ENCODE peak calls at places on chromosomes 16 and 17, in five cellular contexts. W is MM.1S, F is endothelial cell of umbilical vein, Q is astrocyte, B is tibial nerve. P is an unnamed sample.

GRCh38 chr16:24852281-24852721 is 6.5 kb downstream of the SLC5A11 start:
- DNase-seq in W (no peak), F (no peak), Q (no peak), B (no peak), P (no peak)

GRCh38 chr16:72997141-72997542 is 50.8 kb downstream of the ZFHX3 start:
- DNase-seq in W (no peak), F (no peak), Q (no peak), B (no peak), P (no peak)

GRCh38 chr16:69706256-69706974 is 19.9 kb downstream of the NQO1 start:
- DNase-seq in W (no peak), F (no peak), Q (no peak), B (no peak), P (no peak)

GRCh38 chr17:51439395-51440229 is 179.3 kb downstream of the UTP18 start:
- DNase-seq in W (no peak), F (peak; percentile 42), Q (no peak), B (no peak), P (no peak)

GRCh38 chr17:15508466-15508865 is 41.0 kb upstream of the CDRT4 start:
- DNase-seq in W (no peak), F (no peak), Q (no peak), B (no peak), P (no peak)

GRCh38 chr17:21285164-21286065 is 904 bp downstream of the MAP2K3 start:
- DNase-seq in W (no peak), F (peak; percentile 54), Q (peak; percentile 30), B (no peak), P (no peak)

GRCh38 chr17:7191571-7192270 is 12.6 kb upstream of the ASGR1 start:
- DNase-seq in W (peak; percentile 22), F (no peak), Q (no peak), B (no peak), P (no peak)

GRCh38 chr16:9480503-9480902 is 389.1 kb downstream of the HAPSTR1 start:
- DNase-seq in W (no peak), F (no peak), Q (no peak), B (no peak), P (no peak)

GRCh38 chr17:62319846-62320245 is 60.5 kb upstream of the EFCAB3 start:
- DNase-seq in W (no peak), F (no peak), Q (no peak), B (no peak), P (no peak)

GRCh38 chr17:27502526-27503324 is 46.5 kb downstream of the KSR1 start:
- DNase-seq in W (no peak), F (no peak), Q (peak; percentile 99), B (no peak), P (no peak)

GRCh38 chr17:32488177-32488542 is 1.4 kb downstream of the CDK5R1 start:
- DNase-seq in W (no peak), F (no peak), Q (no peak), B (no peak), P (no peak)

GRCh38 chr16:10906482-10906881 is 29.5 kb downstream of the CIITA start:
- DNase-seq in W (no peak), F (no peak), Q (no peak), B (no peak), P (no peak)

GRCh38 chr17:81026266-81027036 is 8.5 kb upstream of the BAIAP2 start:
- DNase-seq in W (no peak), F (no peak), Q (no peak), B (no peak), P (no peak)

GRCh38 chr17:81573794-81574642 is 21.9 kb upstream of the FAAP100 start:
- DNase-seq in W (no peak), F (no peak), Q (no peak), B (no peak), P (no peak)

GRCh38 chr16:67481561-67482259 is 753 bp upstream of the ATP6V0D1 start:
- DNase-seq in W (peak; percentile 57), F (peak; percentile 60), Q (peak; percentile 39), B (no peak), P (peak; percentile 63)

GRCh38 chr16:11402745-11403533 is 57.7 kb downstream of the RMI2 start:
- DNase-seq in W (no peak), F (no peak), Q (no peak), B (no peak), P (no peak)

GRCh38 chr16:55272787-55273186 is 51.2 kb upstream of the IRX6 start:
- DNase-seq in W (no peak), F (no peak), Q (no peak), B (no peak), P (no peak)

GRCh38 chr17:7440823-7441174 is 1.5 kb downstream of the FGF11 start:
- DNase-seq in W (no peak), F (peak; percentile 22), Q (peak; percentile 45), B (no peak), P (no peak)

GRCh38 chr16:31493506-31494125 is 10.7 kb downstream of the SLC5A2 start:
- DNase-seq in W (no peak), F (no peak), Q (no peak), B (no peak), P (no peak)

GRCh38 chr17:81476635-81477034 is 36.0 kb downstream of the ACTG1 start:
- DNase-seq in W (no peak), F (no peak), Q (no peak), B (no peak), P (no peak)

GRCh38 chr17:16980813-16981731 is 9.2 kb upstream of the TNFRSF13B start:
- DNase-seq in W (peak; percentile 4), F (no peak), Q (no peak), B (no peak), P (no peak)

GRCh38 chr17:2347805-2348685 is 10.7 kb downstream of the SGSM2 start:
- DNase-seq in W (no peak), F (no peak), Q (peak; percentile 66), B (no peak), P (peak; percentile 61)

GRCh38 chr17:65183736-65184135 is 46.6 kb downstream of the RGS9 start:
- DNase-seq in W (no peak), F (peak; percentile 51), Q (peak; percentile 47), B (no peak), P (no peak)

GRCh38 chr17:81713004-81713555 is 996 bp downstream of the SLC25A10 start:
- DNase-seq in W (no peak), F (no peak), Q (no peak), B (no peak), P (no peak)

GRCh38 chr16:84631153-84631466 is 13.2 kb upstream of the COTL1 start:
- DNase-seq in W (no peak), F (no peak), Q (no peak), B (no peak), P (no peak)

GRCh38 chr17:50817142-50817751 is 18.1 kb upstream of the WFIKKN2 start:
- DNase-seq in W (peak; percentile 60), F (no peak), Q (no peak), B (no peak), P (no peak)

GRCh38 chr16:29720703-29721102 is 25.1 kb downstream of the C16orf54 start:
- DNase-seq in W (no peak), F (no peak), Q (no peak), B (no peak), P (no peak)

GRCh38 chr17:81869221-81870154 is 1.6 kb downstream of the ARHGDIA start:
- DNase-seq in W (no peak), F (peak; percentile 39), Q (no peak), B (no peak), P (no peak)

DNA sequence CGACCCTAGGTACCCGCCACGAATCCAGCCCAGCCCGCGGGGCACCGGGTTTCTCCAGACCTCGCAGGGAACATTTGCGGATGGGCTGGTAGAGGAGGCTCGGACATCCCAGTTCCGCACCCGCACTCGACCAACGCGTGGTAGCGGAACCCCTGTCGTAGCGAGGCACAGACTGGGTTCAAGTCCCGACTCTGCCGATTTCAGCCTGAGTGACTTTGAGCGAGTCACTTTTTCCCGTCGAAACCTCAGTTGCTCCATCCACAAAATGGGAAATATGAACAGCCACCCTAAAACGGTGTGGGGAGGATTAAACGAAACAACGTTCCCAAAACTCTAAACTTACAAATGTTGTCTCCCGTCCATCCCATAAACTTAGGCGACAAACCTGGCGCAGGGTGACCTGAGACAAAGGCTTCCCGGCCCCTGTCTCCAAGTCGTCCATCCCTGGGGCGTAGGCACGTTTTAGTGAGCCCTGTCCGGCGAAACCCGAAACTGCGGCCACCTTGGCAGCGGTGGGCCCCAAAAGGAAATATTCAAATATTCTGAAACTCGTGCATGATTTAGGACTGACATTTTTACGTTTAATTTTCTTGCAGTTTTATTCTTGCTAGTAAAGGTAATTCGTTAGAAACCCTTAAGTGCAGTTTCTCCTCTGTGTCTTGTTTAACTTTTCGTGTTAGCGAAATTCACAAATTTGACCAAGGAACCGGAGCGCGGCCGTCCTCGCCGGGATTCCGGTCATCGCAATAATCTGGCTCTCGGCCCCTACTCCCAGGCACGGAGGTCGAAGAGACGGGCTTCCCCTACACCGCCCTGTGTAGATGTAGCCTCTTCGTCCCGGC is 2.0 kb upstream of the MLLT6 start:
- DNase-seq in W (peak; percentile 54), F (no peak), Q (no peak), B (no peak), P (no peak)
- H3K27ac ChIP-seq in W (peak overlapping the region; percentile 98), F (no peak overlapping the region), Q (peak overlapping the region; percentile 8), B (peak overlapping the region; percentile 97), P (peak overlapping the region; percentile 89)

DNA sequence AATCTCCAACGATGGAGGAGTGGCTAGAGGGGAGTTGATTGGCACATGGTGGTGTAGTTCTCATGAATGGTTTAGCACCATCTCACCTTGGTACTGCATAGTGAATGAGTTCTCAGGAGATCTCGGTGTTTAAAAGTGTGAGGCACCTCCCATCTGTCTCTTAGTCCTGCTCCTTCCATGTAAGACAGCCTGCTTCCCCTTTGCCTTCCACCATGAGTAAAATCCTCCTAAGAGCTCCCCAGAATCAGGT is 428.8 kb upstream of the MAF start:
- DNase-seq in W (no peak), F (no peak), Q (no peak), B (no peak), P (no peak)
- H3K27ac ChIP-seq in W (no peak overlapping the region), F (no peak overlapping the region), Q (no peak overlapping the region), B (no peak overlapping the region), P (no peak overlapping the region)

DNA sequence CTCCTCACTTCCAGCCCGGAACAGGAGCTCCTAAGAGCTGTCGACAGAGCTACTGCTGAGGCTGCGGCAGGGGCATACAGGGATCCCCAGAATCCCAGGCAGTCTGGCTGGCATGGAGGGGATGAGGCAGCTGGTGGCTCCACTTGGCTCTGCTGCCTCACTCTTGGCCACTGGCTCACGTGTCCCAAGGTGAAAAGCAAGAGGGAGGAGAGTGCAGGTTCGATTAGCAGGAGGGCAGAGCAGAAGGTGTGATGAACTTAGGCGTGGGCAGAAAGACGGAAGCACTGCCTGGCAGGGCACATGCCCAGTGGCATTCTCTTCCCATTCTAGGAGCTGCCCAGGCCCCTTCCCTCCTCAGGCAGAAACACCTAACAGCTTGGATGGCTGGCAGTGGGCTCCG is 11.3 kb upstream of the TBX21 start:
- DNase-seq in W (no peak), F (no peak), Q (no peak), B (no peak), P (no peak)
- H3K27ac ChIP-seq in W (no peak overlapping the region), F (no peak overlapping the region), Q (no peak overlapping the region), B (no peak overlapping the region), P (no peak overlapping the region)

GRCh38 chr16:1125471-1125870 is 27.4 kb upstream of the CACNA1H start:
- DNase-seq in W (no peak), F (no peak), Q (peak; percentile 55), B (no peak), P (peak; percentile 62)
- H3K27ac ChIP-seq in W (no peak overlapping the region), F (no peak overlapping the region), Q (no peak overlapping the region), B (no peak overlapping the region), P (no peak overlapping the region)

GRCh38 chr17:79440251-79440650 is 170.6 kb downstream of the RBFOX3 start:
- DNase-seq in W (no peak), F (no peak), Q (no peak), B (no peak), P (no peak)
- H3K27ac ChIP-seq in W (no peak overlapping the region), F (no peak overlapping the region), Q (no peak overlapping the region), B (no peak overlapping the region), P (no peak overlapping the region)